ENCODE peak calls at places on chromosomes 4 and X, in ten cellular contexts. W is AG09309, T is astrocyte of the spinal cord, N is lower leg skin, B is HL-60, I is endodermal cell, Q is cardiac fibroblast, X is ascending aorta, C is heart left ventricle, G is psoas muscle. P is an unnamed sample.
A peak's percentile ranks its signal among the peaks of the same experiment; 100 is the strongest.

GRCh38 chr4:26736621-26737020 is 124.0 kb upstream of the STIM2 start:
- DNase-seq in N (no peak), C (no peak), W (no peak), G (no peak), I (no peak), X (no peak), T (no peak), B (no peak), Q (no peak), P (no peak)

GRCh38 chr4:37528161-37528560 is 158.0 kb downstream of the RELL1 start:
- DNase-seq in I (no peak), B (peak; percentile 69), C (no peak), Q (no peak), G (no peak), W (no peak), N (no peak), X (no peak), T (no peak), P (no peak)

GRCh38 chr4:142353149-142353738 is 492.9 kb downstream of the INPP4B start:
- DNase-seq in T (peak; percentile 82), I (no peak), X (no peak), G (no peak), C (peak; percentile 15), B (no peak), W (peak; percentile 62), Q (peak; percentile 86), N (no peak), P (peak; percentile 92)

GRCh38 chr4:121900132-121900983 is 30.1 kb upstream of the BBS7 start:
- DNase-seq in G (no peak), N (no peak), Q (peak; percentile 69), B (peak; percentile 62), X (no peak), W (peak; percentile 16), T (peak; percentile 59), I (peak; percentile 85), C (peak; percentile 23), P (peak; percentile 73)

GRCh38 chr4:105765690-105766407 is 57.3 kb downstream of the GSTCD start:
- DNase-seq in W (peak; percentile 70), X (no peak), T (peak; percentile 92), B (no peak), Q (peak; percentile 90), I (peak; percentile 61), C (peak; percentile 14), G (peak; percentile 52), N (no peak), P (peak; percentile 87)

GRCh38 chr4:147371661-147372060 is 109.2 kb upstream of the EDNRA start:
- DNase-seq in G (no peak), N (no peak), T (peak; percentile 63), I (no peak), Q (peak; percentile 42), B (no peak), W (no peak), X (no peak), C (no peak), P (peak; percentile 51)

GRCh38 chr4:121800961-121801714 is at the start of gene EXOSC9:
- DNase-seq in W (peak; percentile 73), Q (peak; percentile 97), I (peak; percentile 98), C (peak; percentile 95), T (peak; percentile 96), X (peak; percentile 59), N (peak; percentile 98), G (peak; percentile 97), B (peak; percentile 93), P (peak; percentile 96)

GRCh38 chr4:2651546-2651945 is 104.6 kb downstream of the TNIP2 start:
- DNase-seq in G (no peak), N (no peak), Q (no peak), C (no peak), B (no peak), I (no peak), W (no peak), X (no peak), T (no peak), P (no peak)

GRCh38 chr4:176052744-176053143 is 12.9 kb upstream of the WDR17 start:
- DNase-seq in N (no peak), G (no peak), Q (no peak), X (no peak), C (no peak), I (no peak), B (no peak), W (no peak), T (no peak), P (no peak)

GRCh38 chr4:113574636-113575103 is 186.9 kb downstream of the CAMK2D start:
- DNase-seq in W (no peak), C (no peak), I (no peak), T (peak; percentile 74), X (no peak), G (no peak), N (no peak), B (no peak), Q (peak; percentile 83), P (peak; percentile 88)

GRCh38 chrX:40310016-40310415 is 212.3 kb upstream of the BCOR start:
- DNase-seq in B (no peak), N (peak; percentile 65), X (no peak), G (no peak), I (no peak), T (no peak), Q (no peak), W (no peak), C (peak; percentile 18), P (no peak)

GRCh38 chrX:2351999-2352995 is 148.5 kb downstream of the DHRSX start:
- DNase-seq in C (no peak), X (no peak), Q (peak; percentile 71), W (peak; percentile 88), I (peak; percentile 55), G (no peak), T (peak; percentile 96), B (no peak), N (peak; percentile 65), P (peak; percentile 77)

GRCh38 chrX:40010550-40011364 is 87.0 kb downstream of the BCOR start:
- DNase-seq in T (no peak), C (no peak), B (peak; percentile 70), Q (no peak), W (no peak), I (peak; percentile 77), G (no peak), N (no peak), X (no peak), P (no peak)

GRCh38 chr4:121239951-121240350 is 75.8 kb upstream of the TNIP3 start:
- DNase-seq in W (no peak), N (no peak), G (no peak), X (no peak), T (no peak), C (no peak), B (no peak), Q (no peak), I (no peak), P (no peak)

GRCh38 chr4:153079824-153080486 is 124.3 kb upstream of the TRIM2 start:
- DNase-seq in G (no peak), I (no peak), X (no peak), T (no peak), Q (no peak), N (peak; percentile 59), C (no peak), W (no peak), B (no peak), P (no peak)

GRCh38 chr4:66906314-66906713 is 639.0 kb downstream of the CENPC start:
- DNase-seq in Q (no peak), N (no peak), C (no peak), I (no peak), W (no peak), X (no peak), G (no peak), B (no peak), T (no peak), P (no peak)

GRCh38 chr4:107468812-107469211 is 251.2 kb downstream of the PAPSS1 start:
- DNase-seq in I (no peak), Q (no peak), T (peak; percentile 18), C (no peak), B (no peak), W (no peak), X (no peak), N (no peak), G (no peak), P (no peak)

DNA sequence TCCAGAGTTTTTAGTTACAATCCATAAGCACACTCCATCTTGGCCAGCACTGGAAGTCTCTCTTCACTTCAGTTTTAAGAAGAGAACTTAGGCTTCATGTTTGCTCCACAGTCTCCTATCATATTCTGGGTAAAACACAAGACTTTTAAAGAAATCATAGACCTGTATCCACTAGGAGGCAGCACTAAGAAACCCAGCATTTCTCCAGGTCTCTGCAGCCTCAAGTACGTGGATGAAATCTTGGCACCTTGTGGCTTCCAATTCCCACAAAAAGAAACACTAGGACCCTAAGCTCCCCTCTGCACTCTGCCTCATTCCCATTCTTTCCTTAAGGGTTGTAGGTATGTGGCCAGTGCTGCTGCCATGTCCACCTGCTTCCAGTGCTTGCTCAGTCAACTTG is 367.3 kb upstream of the CASK start:
- DNase-seq in Q (peak; percentile 1), C (no peak), N (no peak), X (no peak), G (no peak), W (no peak), B (no peak), I (peak; percentile 50), T (peak; percentile 0), P (peak; percentile 2)
- TF ChIP-seq CTCF in Q (no peak), C (no peak), N (no peak), X (no peak), G (no peak), W (peak; percentile 34), B (no peak), I (peak; percentile 69), T (no peak), P (peak; percentile 14)

GRCh38 chr4:72666910-72667309 is 97.9 kb upstream of the ADAMTS3 start:
- DNase-seq in B (no peak), N (no peak), W (no peak), I (peak; percentile 75), C (no peak), T (no peak), X (no peak), G (no peak), Q (no peak), P (no peak)
- H3K4me3 ChIP-seq in B (no peak overlapping the region), N (no peak overlapping the region), W (no peak overlapping the region), I (no peak overlapping the region), C (no peak overlapping the region), T (no peak overlapping the region), X (no peak overlapping the region), G (no peak overlapping the region), Q (no peak overlapping the region), P (no peak overlapping the region)

GRCh38 chr4:41963105-41963504 is 18.5 kb upstream of the DCAF4L1 start:
- DNase-seq in T (peak; percentile 30), X (no peak), I (no peak), N (no peak), Q (peak; percentile 29), B (peak; percentile 33), W (no peak), G (no peak), C (no peak), P (peak; percentile 33)
- TF ChIP-seq CTCF in T (peak; percentile 53), X (peak; percentile 24), I (peak; percentile 75), N (no peak), Q (peak; percentile 31), B (peak; percentile 1), W (peak; percentile 16), G (peak; percentile 21), C (peak; percentile 34), P (peak; percentile 39)

GRCh38 chr4:25330905-25331816 is 18.6 kb downstream of the ZCCHC4 start:
- DNase-seq in G (no peak), Q (peak; percentile 20), C (no peak), I (no peak), T (no peak), W (no peak), X (no peak), B (no peak), N (no peak), P (peak; percentile 28)
- H3K4me3 ChIP-seq in G (no peak overlapping the region), Q (no peak overlapping the region), C (no peak overlapping the region), I (no peak overlapping the region), T (no peak overlapping the region), W (no peak overlapping the region), X (peak overlapping the region; percentile 18), B (no peak overlapping the region), N (no peak overlapping the region), P (peak overlapping the region; percentile 40)

P was measured in fibroblast of the aortic adventitia.